ENCODE peak calls at places on chromosomes 4 and X, in four cellular contexts. One of them, this sample, is unnamed.

GRCh38 chr4:25131925-25132324 is 28.3 kb downstream of the SEPSECS start:
- DNase-seq in neural progenitor cell: peak; percentile 79
- DNase-seq in hepatocyte: no peak
- DNase-seq in fibroblast of lung: no peak
- DNase-seq in this sample: peak; percentile 90

GRCh38 chr4:37735578-37735977 is 49.4 kb upstream of the RELL1 start:
- DNase-seq in neural progenitor cell: no peak
- DNase-seq in hepatocyte: no peak
- DNase-seq in fibroblast of lung: no peak
- DNase-seq in this sample: no peak

GRCh38 chr4:6241062-6241845 is 28.4 kb upstream of the WFS1 start:
- DNase-seq in neural progenitor cell: no peak
- DNase-seq in hepatocyte: no peak
- DNase-seq in fibroblast of lung: no peak
- DNase-seq in this sample: no peak

GRCh38 chr4:126242679-126243390 is 928.1 kb downstream of the FAT4 start:
- DNase-seq in neural progenitor cell: peak; percentile 5
- DNase-seq in hepatocyte: no peak
- DNase-seq in fibroblast of lung: no peak
- DNase-seq in this sample: no peak

GRCh38 chr4:13289391-13289790 is 194.7 kb downstream of the RAB28 start:
- DNase-seq in neural progenitor cell: no peak
- DNase-seq in hepatocyte: no peak
- DNase-seq in fibroblast of lung: peak; percentile 86
- DNase-seq in this sample: no peak

GRCh38 chr4:184403384-184403781 is 71.0 kb downstream of the IRF2 start:
- DNase-seq in neural progenitor cell: no peak
- DNase-seq in hepatocyte: no peak
- DNase-seq in fibroblast of lung: peak; percentile 28
- DNase-seq in this sample: no peak

GRCh38 chr4:168854216-168854921 is 155.7 kb downstream of the CBR4 start:
- DNase-seq in neural progenitor cell: no peak
- DNase-seq in hepatocyte: no peak
- DNase-seq in fibroblast of lung: peak; percentile 20
- DNase-seq in this sample: no peak

GRCh38 chrX:47129157-47129878 is 15.2 kb downstream of the NDUFB11 start:
- DNase-seq in neural progenitor cell: peak; percentile 84
- DNase-seq in hepatocyte: peak; percentile 89
- DNase-seq in fibroblast of lung: peak; percentile 96
- DNase-seq in this sample: peak; percentile 98

GRCh38 chrX:77788050-77788449 is 2.0 kb upstream of the ATRX start:
- DNase-seq in neural progenitor cell: no peak
- DNase-seq in hepatocyte: peak; percentile 6
- DNase-seq in fibroblast of lung: no peak
- DNase-seq in this sample: peak; percentile 3

GRCh38 chr4:39233114-39233513 is 50.8 kb downstream of the WDR19 start:
- DNase-seq in neural progenitor cell: no peak
- DNase-seq in hepatocyte: no peak
- DNase-seq in fibroblast of lung: no peak
- DNase-seq in this sample: no peak

GRCh38 chr4:74455361-74456055 is 10.6 kb downstream of the AREG start:
- DNase-seq in neural progenitor cell: no peak
- DNase-seq in hepatocyte: no peak
- DNase-seq in fibroblast of lung: no peak
- DNase-seq in this sample: no peak

GRCh38 chrX:13396887-13397286 is 77.0 kb upstream of the ATXN3L start:
- DNase-seq in neural progenitor cell: no peak
- DNase-seq in hepatocyte: no peak
- DNase-seq in fibroblast of lung: peak; percentile 74
- DNase-seq in this sample: no peak

GRCh38 chr4:166501941-166502382 is 628.9 kb downstream of the TLL1 start:
- DNase-seq in neural progenitor cell: peak; percentile 72
- DNase-seq in hepatocyte: peak; percentile 62
- DNase-seq in fibroblast of lung: peak; percentile 9
- DNase-seq in this sample: peak; percentile 92

GRCh38 chr4:76830612-76831474 is 67.1 kb downstream of the SOWAHB start:
- DNase-seq in neural progenitor cell: peak; percentile 50
- DNase-seq in hepatocyte: peak; percentile 86
- DNase-seq in fibroblast of lung: peak; percentile 83
- DNase-seq in this sample: peak; percentile 70

GRCh38 chr4:6926681-6927478 is 17.3 kb downstream of the TBC1D14 start:
- DNase-seq in neural progenitor cell: no peak
- DNase-seq in hepatocyte: peak; percentile 89
- DNase-seq in fibroblast of lung: peak; percentile 76
- DNase-seq in this sample: peak; percentile 67

GRCh38 chr4:8319731-8320385 is 50.3 kb downstream of the HTRA3 start:
- DNase-seq in neural progenitor cell: no peak
- DNase-seq in hepatocyte: no peak
- DNase-seq in fibroblast of lung: peak; percentile 20
- DNase-seq in this sample: no peak

GRCh38 chrX:131729295-131729694 is 185.4 kb downstream of the OR13H1 start:
- DNase-seq in neural progenitor cell: no peak
- DNase-seq in hepatocyte: no peak
- DNase-seq in fibroblast of lung: peak; percentile 74
- DNase-seq in this sample: no peak

GRCh38 chrX:68299923-68300322 is 133.4 kb downstream of the OPHN1 start:
- DNase-seq in neural progenitor cell: no peak
- DNase-seq in hepatocyte: no peak
- DNase-seq in fibroblast of lung: no peak
- DNase-seq in this sample: no peak

GRCh38 chr4:84530871-84531270 is 31.8 kb upstream of the NKX6-1 start:
- DNase-seq in neural progenitor cell: no peak
- DNase-seq in hepatocyte: no peak
- DNase-seq in fibroblast of lung: peak; percentile 28
- DNase-seq in this sample: peak; percentile 18

GRCh38 chr4:173014113-173014558 is 154.5 kb upstream of the GALNT7 start:
- DNase-seq in neural progenitor cell: peak; percentile 83
- DNase-seq in hepatocyte: peak; percentile 40
- DNase-seq in fibroblast of lung: peak; percentile 85
- DNase-seq in this sample: peak; percentile 93

GRCh38 chr4:95165926-95166524 is 382.7 kb downstream of the UNC5C start:
- DNase-seq in neural progenitor cell: peak; percentile 85
- DNase-seq in hepatocyte: peak; percentile 87
- DNase-seq in fibroblast of lung: peak; percentile 68
- DNase-seq in this sample: peak; percentile 73

GRCh38 chr4:20044936-20045335 is 206.8 kb upstream of the SLIT2 start:
- DNase-seq in neural progenitor cell: no peak
- DNase-seq in hepatocyte: no peak
- DNase-seq in fibroblast of lung: no peak
- DNase-seq in this sample: no peak

GRCh38 chr4:55973650-55974049 is 24.9 kb downstream of the CEP135 start:
- DNase-seq in neural progenitor cell: no peak
- DNase-seq in hepatocyte: no peak
- DNase-seq in fibroblast of lung: no peak
- DNase-seq in this sample: no peak

GRCh38 chr4:55016131-55016530 is 109.3 kb downstream of the KDR start:
- DNase-seq in neural progenitor cell: no peak
- DNase-seq in hepatocyte: no peak
- DNase-seq in fibroblast of lung: no peak
- DNase-seq in this sample: no peak

GRCh38 chr4:52714597-52715254 is 36.5 kb downstream of the ERVMER34-1 start:
- DNase-seq in neural progenitor cell: no peak
- DNase-seq in hepatocyte: no peak
- DNase-seq in fibroblast of lung: no peak
- DNase-seq in this sample: peak; percentile 24
- H3K4me2 ChIP-seq in neural progenitor cell: peak overlapping the region; percentile 92
- H3K4me2 ChIP-seq in hepatocyte: peak overlapping the region; percentile 93
- H3K4me2 ChIP-seq in fibroblast of lung: peak overlapping the region; percentile 63
- H3K4me2 ChIP-seq in this sample: peak overlapping the region; percentile 19

DNA sequence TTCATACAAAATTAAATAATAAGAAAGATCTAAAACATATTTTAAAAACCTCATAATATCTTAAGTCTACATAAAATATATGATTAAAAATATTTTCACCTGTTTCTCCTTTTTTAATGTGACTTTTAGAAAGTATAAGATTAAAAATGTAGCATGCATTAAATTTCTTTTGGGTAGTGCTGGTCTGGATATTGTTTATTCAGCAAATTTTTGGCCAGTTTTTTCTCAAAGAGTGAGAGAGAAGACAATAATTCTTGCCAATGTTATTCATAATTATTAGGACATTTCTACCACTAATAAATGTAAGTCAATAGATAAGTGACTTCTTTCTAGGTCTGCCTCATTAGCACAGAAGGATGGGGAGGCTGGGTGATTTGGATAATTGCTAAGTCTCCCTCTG is 14.1 kb downstream of the MAGEB1 start:
- DNase-seq in neural progenitor cell: no peak
- DNase-seq in hepatocyte: no peak
- DNase-seq in fibroblast of lung: no peak
- DNase-seq in this sample: no peak
- H3K4me2 ChIP-seq in neural progenitor cell: no peak overlapping the region
- H3K4me2 ChIP-seq in hepatocyte: no peak overlapping the region
- H3K4me2 ChIP-seq in fibroblast of lung: no peak overlapping the region
- H3K4me2 ChIP-seq in this sample: no peak overlapping the region

GRCh38 chrX:1167918-1168481 is 44.4 kb downstream of the CRLF2 start:
- DNase-seq in neural progenitor cell: no peak
- DNase-seq in hepatocyte: no peak
- DNase-seq in fibroblast of lung: no peak
- DNase-seq in this sample: no peak

GRCh38 chrX:1169198-1169597 is 43.3 kb downstream of the CRLF2 start:
- DNase-seq in neural progenitor cell: no peak
- DNase-seq in hepatocyte: no peak
- DNase-seq in fibroblast of lung: no peak
- DNase-seq in this sample: no peak

GRCh38 chrX:1170243-1170642 is 42.2 kb downstream of the CRLF2 start:
- DNase-seq in neural progenitor cell: peak; percentile 56
- DNase-seq in hepatocyte: peak; percentile 49
- DNase-seq in fibroblast of lung: no peak
- DNase-seq in this sample: no peak

GRCh38 chrX:1167466-1167865 is 45.0 kb downstream of the CRLF2 start:
- DNase-seq in neural progenitor cell: no peak
- DNase-seq in hepatocyte: no peak
- DNase-seq in fibroblast of lung: no peak
- DNase-seq in this sample: peak; percentile 67

GRCh38 chrX:1172496-1172895 is 40.0 kb downstream of the CRLF2 start:
- DNase-seq in neural progenitor cell: no peak
- DNase-seq in hepatocyte: no peak
- DNase-seq in fibroblast of lung: no peak
- DNase-seq in this sample: no peak
- H3K4me2 ChIP-seq in neural progenitor cell: no peak overlapping the region
- H3K4me2 ChIP-seq in hepatocyte: no peak overlapping the region
- H3K4me2 ChIP-seq in fibroblast of lung: no peak overlapping the region
- H3K4me2 ChIP-seq in this sample: no peak overlapping the region

GRCh38 chr4:148312996-148313490 is 129.2 kb downstream of the NR3C2 start:
- DNase-seq in neural progenitor cell: no peak
- DNase-seq in hepatocyte: no peak
- DNase-seq in fibroblast of lung: no peak
- DNase-seq in this sample: no peak

GRCh38 chr4:148310756-148311155 is 131.5 kb downstream of the NR3C2 start:
- DNase-seq in neural progenitor cell: no peak
- DNase-seq in hepatocyte: no peak
- DNase-seq in fibroblast of lung: no peak
- DNase-seq in this sample: no peak

GRCh38 chr4:148311493-148311892 is 130.7 kb downstream of the NR3C2 start:
- DNase-seq in neural progenitor cell: no peak
- DNase-seq in hepatocyte: no peak
- DNase-seq in fibroblast of lung: peak; percentile 47
- DNase-seq in this sample: peak; percentile 34

GRCh38 chr4:148315049-148315448 is 127.2 kb downstream of the NR3C2 start:
- DNase-seq in neural progenitor cell: no peak
- DNase-seq in hepatocyte: no peak
- DNase-seq in fibroblast of lung: peak; percentile 93
- DNase-seq in this sample: no peak
- H3K4me2 ChIP-seq in neural progenitor cell: no peak overlapping the region
- H3K4me2 ChIP-seq in hepatocyte: no peak overlapping the region
- H3K4me2 ChIP-seq in fibroblast of lung: no peak overlapping the region
- H3K4me2 ChIP-seq in this sample: no peak overlapping the region

GRCh38 chr4:87901426-87901825 is 68.7 kb downstream of the MEPE start:
- DNase-seq in neural progenitor cell: no peak
- DNase-seq in hepatocyte: peak; percentile 38
- DNase-seq in fibroblast of lung: peak; percentile 18
- DNase-seq in this sample: no peak

GRCh38 chr4:87896020-87896621 is 63.4 kb downstream of the MEPE start:
- DNase-seq in neural progenitor cell: no peak
- DNase-seq in hepatocyte: no peak
- DNase-seq in fibroblast of lung: peak; percentile 93
- DNase-seq in this sample: peak; percentile 97
- H3K4me2 ChIP-seq in neural progenitor cell: no peak overlapping the region
- H3K4me2 ChIP-seq in hepatocyte: no peak overlapping the region
- H3K4me2 ChIP-seq in fibroblast of lung: no peak overlapping the region
- H3K4me2 ChIP-seq in this sample: no peak overlapping the region